ENCODE peak calls at places on chromosomes 4 and X, in eight cellular contexts. One of them, this sample, is unnamed.

GRCh38 chr4:41719417-41719816 is 29.1 kb downstream of the PHOX2B start:
- DNase-seq in mammary epithelial cell: peak
- DNase-seq in GM23338: no peak
- DNase-seq in caudate nucleus: no peak
- DNase-seq in effector memory CD4-positive, alpha-beta T cell: no peak
- DNase-seq in PC-9: no peak
- DNase-seq in aorta: no peak
- DNase-seq in mesendoderm: no peak
- DNase-seq in this sample: no peak

GRCh38 chr4:3369781-3370660 is 71.7 kb upstream of the HGFAC start:
- DNase-seq in aorta: no peak
- DNase-seq in effector memory CD4-positive, alpha-beta T cell: peak
- DNase-seq in caudate nucleus: no peak
- DNase-seq in GM23338: peak
- DNase-seq in mammary epithelial cell: peak
- DNase-seq in mesendoderm: peak
- DNase-seq in PC-9: no peak
- DNase-seq in this sample: no peak

GRCh38 chr4:37471971-37472370 is 214.2 kb downstream of the RELL1 start:
- DNase-seq in PC-9: peak
- DNase-seq in effector memory CD4-positive, alpha-beta T cell: no peak
- DNase-seq in GM23338: no peak
- DNase-seq in aorta: peak
- DNase-seq in caudate nucleus: no peak
- DNase-seq in mesendoderm: peak
- DNase-seq in mammary epithelial cell: no peak
- DNase-seq in this sample: peak

GRCh38 chr4:153555730-153556440 is 89.7 kb downstream of the TMEM131L start:
- DNase-seq in caudate nucleus: no peak
- DNase-seq in PC-9: no peak
- DNase-seq in mammary epithelial cell: no peak
- DNase-seq in effector memory CD4-positive, alpha-beta T cell: no peak
- DNase-seq in GM23338: no peak
- DNase-seq in mesendoderm: no peak
- DNase-seq in aorta: peak
- DNase-seq in this sample: no peak

GRCh38 chr4:4761128-4761991 is 98.1 kb upstream of the MSX1 start:
- DNase-seq in mammary epithelial cell: no peak
- DNase-seq in caudate nucleus: no peak
- DNase-seq in mesendoderm: peak
- DNase-seq in PC-9: no peak
- DNase-seq in GM23338: peak
- DNase-seq in effector memory CD4-positive, alpha-beta T cell: no peak
- DNase-seq in aorta: no peak
- DNase-seq in this sample: no peak

GRCh38 chrX:109926743-109927662 is 75.9 kb upstream of the TMEM164 start:
- DNase-seq in effector memory CD4-positive, alpha-beta T cell: no peak
- DNase-seq in GM23338: no peak
- DNase-seq in mammary epithelial cell: no peak
- DNase-seq in mesendoderm: no peak
- DNase-seq in PC-9: no peak
- DNase-seq in caudate nucleus: no peak
- DNase-seq in aorta: no peak
- DNase-seq in this sample: no peak

GRCh38 chrX:54043696-54044125 is 562 bp downstream of the PHF8 start:
- DNase-seq in mammary epithelial cell: peak
- DNase-seq in mesendoderm: no peak
- DNase-seq in effector memory CD4-positive, alpha-beta T cell: peak
- DNase-seq in PC-9: no peak
- DNase-seq in aorta: peak
- DNase-seq in caudate nucleus: no peak
- DNase-seq in GM23338: peak
- DNase-seq in this sample: no peak

GRCh38 chr4:144647095-144647959 is 1.4 kb downstream of the HHIP start:
- DNase-seq in mesendoderm: peak
- DNase-seq in caudate nucleus: no peak
- DNase-seq in aorta: no peak
- DNase-seq in effector memory CD4-positive, alpha-beta T cell: no peak
- DNase-seq in mammary epithelial cell: no peak
- DNase-seq in GM23338: peak
- DNase-seq in PC-9: no peak
- DNase-seq in this sample: no peak

GRCh38 chr4:39544580-39545315 is 17.5 kb upstream of the UGDH start:
- DNase-seq in GM23338: no peak
- DNase-seq in PC-9: no peak
- DNase-seq in mesendoderm: no peak
- DNase-seq in aorta: no peak
- DNase-seq in effector memory CD4-positive, alpha-beta T cell: no peak
- DNase-seq in mammary epithelial cell: no peak
- DNase-seq in caudate nucleus: no peak
- DNase-seq in this sample: no peak

GRCh38 chr4:75412746-75413145 is 101.5 kb downstream of the RCHY1 start:
- DNase-seq in aorta: no peak
- DNase-seq in mammary epithelial cell: no peak
- DNase-seq in PC-9: no peak
- DNase-seq in caudate nucleus: no peak
- DNase-seq in mesendoderm: no peak
- DNase-seq in GM23338: no peak
- DNase-seq in effector memory CD4-positive, alpha-beta T cell: no peak
- DNase-seq in this sample: no peak

GRCh38 chr4:122997463-122998101 is 75.2 kb upstream of the NUDT6 start:
- DNase-seq in effector memory CD4-positive, alpha-beta T cell: no peak
- DNase-seq in GM23338: no peak
- DNase-seq in PC-9: no peak
- DNase-seq in mammary epithelial cell: peak
- DNase-seq in caudate nucleus: no peak
- DNase-seq in mesendoderm: no peak
- DNase-seq in aorta: no peak
- DNase-seq in this sample: no peak

GRCh38 chr4:173821851-173822250 is 291.8 kb upstream of the HAND2 start:
- DNase-seq in mesendoderm: no peak
- DNase-seq in caudate nucleus: no peak
- DNase-seq in effector memory CD4-positive, alpha-beta T cell: no peak
- DNase-seq in GM23338: no peak
- DNase-seq in mammary epithelial cell: no peak
- DNase-seq in PC-9: no peak
- DNase-seq in aorta: no peak
- DNase-seq in this sample: no peak

GRCh38 chrX:153926863-153927685 is 1.0 kb upstream of the ARHGAP4 start:
- DNase-seq in mammary epithelial cell: peak
- DNase-seq in caudate nucleus: no peak
- DNase-seq in PC-9: peak
- DNase-seq in aorta: peak
- DNase-seq in mesendoderm: no peak
- DNase-seq in effector memory CD4-positive, alpha-beta T cell: peak
- DNase-seq in GM23338: no peak
- DNase-seq in this sample: no peak

GRCh38 chr4:155208258-155209054 is at the start of gene NPY2R:
- DNase-seq in mesendoderm: peak
- DNase-seq in caudate nucleus: no peak
- DNase-seq in aorta: no peak
- DNase-seq in effector memory CD4-positive, alpha-beta T cell: no peak
- DNase-seq in mammary epithelial cell: no peak
- DNase-seq in PC-9: no peak
- DNase-seq in GM23338: peak
- DNase-seq in this sample: no peak

GRCh38 chrX:115957862-115958490 is 212.6 kb upstream of the AGTR2 start:
- DNase-seq in GM23338: peak
- DNase-seq in effector memory CD4-positive, alpha-beta T cell: no peak
- DNase-seq in mammary epithelial cell: no peak
- DNase-seq in PC-9: peak
- DNase-seq in mesendoderm: peak
- DNase-seq in aorta: no peak
- DNase-seq in caudate nucleus: no peak
- DNase-seq in this sample: no peak

GRCh38 chrX:56468441-56468840 is 95.0 kb upstream of the UBQLN2 start:
- DNase-seq in PC-9: no peak
- DNase-seq in aorta: no peak
- DNase-seq in mammary epithelial cell: no peak
- DNase-seq in GM23338: no peak
- DNase-seq in mesendoderm: no peak
- DNase-seq in effector memory CD4-positive, alpha-beta T cell: no peak
- DNase-seq in caudate nucleus: no peak
- DNase-seq in this sample: no peak

GRCh38 chr4:90171491-90171890 is 44.3 kb downstream of the CCSER1 start:
- DNase-seq in GM23338: no peak
- DNase-seq in caudate nucleus: no peak
- DNase-seq in PC-9: no peak
- DNase-seq in effector memory CD4-positive, alpha-beta T cell: no peak
- DNase-seq in mesendoderm: no peak
- DNase-seq in aorta: no peak
- DNase-seq in mammary epithelial cell: no peak
- DNase-seq in this sample: no peak

GRCh38 chrX:97057349-97057909 is 173.7 kb downstream of the RPA4 start:
- DNase-seq in PC-9: peak
- DNase-seq in aorta: no peak
- DNase-seq in effector memory CD4-positive, alpha-beta T cell: no peak
- DNase-seq in mammary epithelial cell: no peak
- DNase-seq in GM23338: no peak
- DNase-seq in mesendoderm: no peak
- DNase-seq in caudate nucleus: no peak
- DNase-seq in this sample: no peak

GRCh38 chr4:27276322-27277073 is 415.9 kb downstream of the STIM2 start:
- DNase-seq in GM23338: no peak
- DNase-seq in PC-9: no peak
- DNase-seq in caudate nucleus: no peak
- DNase-seq in mesendoderm: no peak
- DNase-seq in effector memory CD4-positive, alpha-beta T cell: no peak
- DNase-seq in aorta: no peak
- DNase-seq in mammary epithelial cell: no peak
- DNase-seq in this sample: no peak

GRCh38 chr4:57074753-57075152 is 35.4 kb downstream of the IGFBP7 start:
- DNase-seq in effector memory CD4-positive, alpha-beta T cell: no peak
- DNase-seq in mesendoderm: no peak
- DNase-seq in PC-9: no peak
- DNase-seq in caudate nucleus: no peak
- DNase-seq in GM23338: no peak
- DNase-seq in mammary epithelial cell: peak
- DNase-seq in aorta: no peak
- DNase-seq in this sample: peak

GRCh38 chr4:57070461-57070860 is 39.7 kb downstream of the IGFBP7 start:
- DNase-seq in mesendoderm: no peak
- DNase-seq in GM23338: no peak
- DNase-seq in effector memory CD4-positive, alpha-beta T cell: no peak
- DNase-seq in PC-9: no peak
- DNase-seq in aorta: no peak
- DNase-seq in caudate nucleus: no peak
- DNase-seq in mammary epithelial cell: peak
- DNase-seq in this sample: no peak

GRCh38 chr4:57073559-57073958 is 36.6 kb downstream of the IGFBP7 start:
- DNase-seq in mesendoderm: no peak
- DNase-seq in GM23338: no peak
- DNase-seq in aorta: no peak
- DNase-seq in caudate nucleus: no peak
- DNase-seq in PC-9: no peak
- DNase-seq in mammary epithelial cell: no peak
- DNase-seq in effector memory CD4-positive, alpha-beta T cell: no peak
- DNase-seq in this sample: no peak

GRCh38 chr4:57068237-57068981 is 41.8 kb downstream of the IGFBP7 start:
- DNase-seq in effector memory CD4-positive, alpha-beta T cell: no peak
- DNase-seq in mammary epithelial cell: no peak
- DNase-seq in mesendoderm: no peak
- DNase-seq in GM23338: no peak
- DNase-seq in caudate nucleus: no peak
- DNase-seq in aorta: no peak
- DNase-seq in PC-9: no peak
- DNase-seq in this sample: no peak

GRCh38 chr4:57071340-57071739 is 38.8 kb downstream of the IGFBP7 start:
- DNase-seq in PC-9: no peak
- DNase-seq in mesendoderm: no peak
- DNase-seq in mammary epithelial cell: peak
- DNase-seq in aorta: no peak
- DNase-seq in caudate nucleus: no peak
- DNase-seq in effector memory CD4-positive, alpha-beta T cell: no peak
- DNase-seq in GM23338: no peak
- DNase-seq in this sample: no peak
- H3K27ac ChIP-seq in PC-9: no peak
- H3K27ac ChIP-seq in mesendoderm: no peak
- H3K27ac ChIP-seq in mammary epithelial cell: peak
- H3K27ac ChIP-seq in aorta: peak
- H3K27ac ChIP-seq in caudate nucleus: no peak
- H3K27ac ChIP-seq in effector memory CD4-positive, alpha-beta T cell: no peak
- H3K27ac ChIP-seq in GM23338: no peak
- H3K27ac ChIP-seq in this sample: peak

DNA sequence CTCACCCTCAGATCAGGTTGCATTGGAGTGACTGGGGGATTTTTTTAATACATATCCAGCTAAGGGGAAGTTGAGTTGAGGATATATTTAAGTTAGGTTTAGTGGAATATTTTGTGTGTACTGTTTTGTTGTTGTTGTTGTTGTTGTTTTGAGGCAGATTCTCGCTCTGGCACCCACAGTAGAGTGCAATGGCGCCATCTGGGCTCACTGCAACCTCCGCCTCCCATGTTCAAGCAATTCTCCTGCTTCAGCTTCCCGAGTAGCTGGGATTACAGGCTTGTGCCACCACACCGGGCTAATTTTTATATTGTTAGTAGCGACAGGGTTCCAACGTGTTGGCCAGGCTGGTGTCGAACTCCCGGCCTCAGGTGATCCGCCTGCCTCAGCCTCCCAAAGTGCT is 38.6 kb upstream of the ATP6AP2 start:
- DNase-seq in effector memory CD4-positive, alpha-beta T cell: no peak
- DNase-seq in caudate nucleus: no peak
- DNase-seq in aorta: no peak
- DNase-seq in PC-9: no peak
- DNase-seq in mesendoderm: no peak
- DNase-seq in GM23338: no peak
- DNase-seq in mammary epithelial cell: no peak
- DNase-seq in this sample: no peak
- H3K27ac ChIP-seq in effector memory CD4-positive, alpha-beta T cell: no peak
- H3K27ac ChIP-seq in caudate nucleus: no peak
- H3K27ac ChIP-seq in aorta: no peak
- H3K27ac ChIP-seq in PC-9: no peak
- H3K27ac ChIP-seq in mesendoderm: no peak
- H3K27ac ChIP-seq in GM23338: no peak
- H3K27ac ChIP-seq in mammary epithelial cell: no peak
- H3K27ac ChIP-seq in this sample: no peak

DNA sequence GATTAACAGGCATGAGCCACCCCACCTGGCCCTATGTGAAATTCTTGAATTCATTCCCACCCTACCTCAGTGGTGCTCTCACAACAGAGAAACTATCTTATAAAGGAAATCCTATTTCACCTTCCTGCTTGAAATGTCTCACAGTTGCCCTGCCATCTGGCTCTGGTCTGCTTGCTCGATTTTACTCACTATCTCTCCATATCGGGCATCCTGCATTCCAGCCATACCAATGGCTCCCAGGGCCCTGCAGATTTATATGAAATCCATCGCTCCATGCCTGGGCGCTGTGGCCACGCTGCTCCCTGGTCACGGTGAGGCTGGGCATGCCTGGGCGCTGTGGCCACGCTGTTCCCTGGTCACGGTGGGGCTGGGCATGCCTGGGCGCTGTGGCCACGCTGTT is 15.8 kb downstream of the SORBS2 start:
- DNase-seq in mammary epithelial cell: no peak
- DNase-seq in aorta: no peak
- DNase-seq in GM23338: no peak
- DNase-seq in effector memory CD4-positive, alpha-beta T cell: no peak
- DNase-seq in caudate nucleus: no peak
- DNase-seq in PC-9: no peak
- DNase-seq in mesendoderm: peak
- DNase-seq in this sample: no peak
- H3K27ac ChIP-seq in mammary epithelial cell: no peak
- H3K27ac ChIP-seq in aorta: no peak
- H3K27ac ChIP-seq in GM23338: no peak
- H3K27ac ChIP-seq in effector memory CD4-positive, alpha-beta T cell: no peak
- H3K27ac ChIP-seq in caudate nucleus: no peak
- H3K27ac ChIP-seq in PC-9: no peak
- H3K27ac ChIP-seq in mesendoderm: no peak
- H3K27ac ChIP-seq in this sample: no peak

GRCh38 chr4:48269861-48270515 is 350 bp upstream of the TEC start:
- DNase-seq in mammary epithelial cell: peak
- DNase-seq in GM23338: peak
- DNase-seq in caudate nucleus: no peak
- DNase-seq in PC-9: peak
- DNase-seq in effector memory CD4-positive, alpha-beta T cell: peak
- DNase-seq in mesendoderm: peak
- DNase-seq in aorta: peak
- DNase-seq in this sample: no peak
- H3K27ac ChIP-seq in mammary epithelial cell: no peak
- H3K27ac ChIP-seq in GM23338: peak
- H3K27ac ChIP-seq in caudate nucleus: peak
- H3K27ac ChIP-seq in PC-9: peak
- H3K27ac ChIP-seq in effector memory CD4-positive, alpha-beta T cell: peak
- H3K27ac ChIP-seq in mesendoderm: no peak
- H3K27ac ChIP-seq in aorta: peak
- H3K27ac ChIP-seq in this sample: peak

This sample was measured in epithelial cell of prostate.